ENCODE peak calls at places on chromosomes 12 and 14, in nine cellular contexts. One of them, this sample, is unnamed.

GRCh38 chr12:118704517-118704916 is 276.8 kb upstream of the SRRM4 start:
- DNase-seq in cardiac fibroblast: no peak
- DNase-seq in AML-193: no peak
- DNase-seq in fibroblast of the conjunctiva: no peak
- DNase-seq in left cardiac atrium: no peak
- DNase-seq in lower leg skin: no peak
- DNase-seq in Calu3: no peak
- DNase-seq in mesenchymal stem cell: no peak
- DNase-seq in Caco-2: no peak
- DNase-seq in this sample: no peak

GRCh38 chr12:2284857-2285256 is 232.1 kb downstream of the CACNA1C start:
- DNase-seq in cardiac fibroblast: peak
- DNase-seq in AML-193: peak
- DNase-seq in fibroblast of the conjunctiva: peak
- DNase-seq in left cardiac atrium: peak
- DNase-seq in lower leg skin: peak
- DNase-seq in Calu3: peak
- DNase-seq in mesenchymal stem cell: peak
- DNase-seq in Caco-2: peak
- DNase-seq in this sample: peak

GRCh38 chr12:75591628-75592027 is 80.2 kb upstream of the KRR1 start:
- DNase-seq in cardiac fibroblast: no peak
- DNase-seq in AML-193: no peak
- DNase-seq in fibroblast of the conjunctiva: no peak
- DNase-seq in left cardiac atrium: no peak
- DNase-seq in lower leg skin: no peak
- DNase-seq in Calu3: no peak
- DNase-seq in mesenchymal stem cell: peak
- DNase-seq in Caco-2: no peak
- DNase-seq in this sample: no peak

GRCh38 chr12:32603858-32604257 is 75.2 kb upstream of the DNM1L start:
- DNase-seq in cardiac fibroblast: peak
- DNase-seq in AML-193: no peak
- DNase-seq in fibroblast of the conjunctiva: no peak
- DNase-seq in left cardiac atrium: no peak
- DNase-seq in lower leg skin: no peak
- DNase-seq in Calu3: no peak
- DNase-seq in mesenchymal stem cell: peak
- DNase-seq in Caco-2: no peak
- DNase-seq in this sample: no peak

GRCh38 chr12:74170645-74171477 is 366.8 kb upstream of the ATXN7L3B start:
- DNase-seq in cardiac fibroblast: no peak
- DNase-seq in AML-193: no peak
- DNase-seq in fibroblast of the conjunctiva: no peak
- DNase-seq in left cardiac atrium: no peak
- DNase-seq in lower leg skin: no peak
- DNase-seq in Calu3: no peak
- DNase-seq in mesenchymal stem cell: no peak
- DNase-seq in Caco-2: no peak
- DNase-seq in this sample: no peak

GRCh38 chr12:109253913-109254544 is 55.1 kb downstream of the FOXN4 start:
- DNase-seq in cardiac fibroblast: no peak
- DNase-seq in AML-193: no peak
- DNase-seq in fibroblast of the conjunctiva: no peak
- DNase-seq in left cardiac atrium: no peak
- DNase-seq in lower leg skin: no peak
- DNase-seq in Calu3: no peak
- DNase-seq in mesenchymal stem cell: no peak
- DNase-seq in Caco-2: no peak
- DNase-seq in this sample: no peak

GRCh38 chr12:6183689-6184441 is 16.3 kb upstream of the CD9 start:
- DNase-seq in cardiac fibroblast: peak
- DNase-seq in AML-193: no peak
- DNase-seq in fibroblast of the conjunctiva: peak
- DNase-seq in left cardiac atrium: peak
- DNase-seq in lower leg skin: peak
- DNase-seq in Calu3: no peak
- DNase-seq in mesenchymal stem cell: peak
- DNase-seq in Caco-2: no peak
- DNase-seq in this sample: no peak

GRCh38 chr12:51210690-51211395 is 7.0 kb downstream of the POU6F1 start:
- DNase-seq in cardiac fibroblast: no peak
- DNase-seq in AML-193: no peak
- DNase-seq in fibroblast of the conjunctiva: no peak
- DNase-seq in left cardiac atrium: no peak
- DNase-seq in lower leg skin: no peak
- DNase-seq in Calu3: no peak
- DNase-seq in mesenchymal stem cell: no peak
- DNase-seq in Caco-2: no peak
- DNase-seq in this sample: no peak

GRCh38 chr14:67722293-67722692 is 20.6 kb downstream of the RDH12 start:
- DNase-seq in cardiac fibroblast: peak
- DNase-seq in AML-193: no peak
- DNase-seq in fibroblast of the conjunctiva: peak
- DNase-seq in left cardiac atrium: peak
- DNase-seq in lower leg skin: no peak
- DNase-seq in Calu3: no peak
- DNase-seq in mesenchymal stem cell: no peak
- DNase-seq in Caco-2: no peak
- DNase-seq in this sample: peak

GRCh38 chr12:2769866-2770533 is 24.8 kb upstream of the FKBP4 start:
- DNase-seq in cardiac fibroblast: no peak
- DNase-seq in AML-193: no peak
- DNase-seq in fibroblast of the conjunctiva: no peak
- DNase-seq in left cardiac atrium: no peak
- DNase-seq in lower leg skin: no peak
- DNase-seq in Calu3: no peak
- DNase-seq in mesenchymal stem cell: no peak
- DNase-seq in Caco-2: no peak
- DNase-seq in this sample: no peak

GRCh38 chr14:78519863-78520262 is 349.7 kb downstream of the NRXN3 start:
- DNase-seq in cardiac fibroblast: peak
- DNase-seq in AML-193: peak
- DNase-seq in fibroblast of the conjunctiva: no peak
- DNase-seq in left cardiac atrium: peak
- DNase-seq in lower leg skin: no peak
- DNase-seq in Calu3: peak
- DNase-seq in mesenchymal stem cell: peak
- DNase-seq in Caco-2: peak
- DNase-seq in this sample: no peak

GRCh38 chr14:82811246-82811645 is 1277.6 kb upstream of the SEL1L start:
- DNase-seq in cardiac fibroblast: no peak
- DNase-seq in AML-193: no peak
- DNase-seq in fibroblast of the conjunctiva: no peak
- DNase-seq in left cardiac atrium: no peak
- DNase-seq in lower leg skin: no peak
- DNase-seq in Calu3: no peak
- DNase-seq in mesenchymal stem cell: no peak
- DNase-seq in Caco-2: no peak
- DNase-seq in this sample: no peak

This sample was measured in retinal pigment epithelial cell.